ENCODE peak calls at places on chromosome 14, in ten cellular contexts. One of them, this sample, is unnamed. For H3K36me3 and H3K4me1, the result is how much of the 10 kb centered on the place peaks cover.

GRCh38 chr14:78157855-78158436 is 12.2 kb upstream of the NRXN3 start:
- DNase-seq in upper lobe of right lung: peak
- DNase-seq in fibroblast of lung: peak
- DNase-seq in psoas muscle: no peak
- DNase-seq in K562: peak
- DNase-seq in HepG2: peak
- DNase-seq in effector memory CD4-positive, alpha-beta T cell: no peak
- DNase-seq in uterus: no peak
- DNase-seq in OCI-LY7: peak
- DNase-seq in Panc1: no peak
- DNase-seq in this sample: no peak

GRCh38 chr14:94021001-94021400 is 5.1 kb upstream of the OTUB2 start:
- DNase-seq in OCI-LY7: no peak
- DNase-seq in uterus: no peak
- DNase-seq in fibroblast of lung: peak
- DNase-seq in K562: no peak
- DNase-seq in psoas muscle: peak
- DNase-seq in HepG2: peak
- DNase-seq in Panc1: no peak
- DNase-seq in upper lobe of right lung: no peak
- DNase-seq in effector memory CD4-positive, alpha-beta T cell: no peak
- DNase-seq in this sample: no peak

GRCh38 chr14:93332032-93332852 is 594 bp downstream of the BTBD7 start:
- DNase-seq in OCI-LY7: peak
- DNase-seq in Panc1: no peak
- DNase-seq in psoas muscle: peak
- DNase-seq in upper lobe of right lung: peak
- DNase-seq in K562: peak
- DNase-seq in effector memory CD4-positive, alpha-beta T cell: no peak
- DNase-seq in uterus: peak
- DNase-seq in HepG2: peak
- DNase-seq in fibroblast of lung: peak
- DNase-seq in this sample: peak

GRCh38 chr14:99907761-99908652 is 114.8 kb downstream of the EML1 start:
- DNase-seq in upper lobe of right lung: no peak
- DNase-seq in HepG2: no peak
- DNase-seq in uterus: no peak
- DNase-seq in K562: no peak
- DNase-seq in fibroblast of lung: no peak
- DNase-seq in psoas muscle: no peak
- DNase-seq in effector memory CD4-positive, alpha-beta T cell: no peak
- DNase-seq in OCI-LY7: no peak
- DNase-seq in Panc1: no peak
- DNase-seq in this sample: no peak

GRCh38 chr14:79496701-79497100 is 714.6 kb downstream of the DIO2 start:
- DNase-seq in uterus: no peak
- DNase-seq in effector memory CD4-positive, alpha-beta T cell: no peak
- DNase-seq in HepG2: no peak
- DNase-seq in psoas muscle: no peak
- DNase-seq in Panc1: no peak
- DNase-seq in upper lobe of right lung: no peak
- DNase-seq in OCI-LY7: no peak
- DNase-seq in fibroblast of lung: peak
- DNase-seq in K562: no peak
- DNase-seq in this sample: no peak

GRCh38 chr14:40093800-40094199 is 661.6 kb upstream of the FBXO33 start:
- DNase-seq in psoas muscle: no peak
- DNase-seq in HepG2: no peak
- DNase-seq in Panc1: no peak
- DNase-seq in OCI-LY7: no peak
- DNase-seq in upper lobe of right lung: no peak
- DNase-seq in uterus: no peak
- DNase-seq in fibroblast of lung: peak
- DNase-seq in effector memory CD4-positive, alpha-beta T cell: no peak
- DNase-seq in K562: no peak
- DNase-seq in this sample: no peak

GRCh38 chr14:21070083-21070609 is at the start of gene ARHGEF40:
- DNase-seq in uterus: peak
- DNase-seq in effector memory CD4-positive, alpha-beta T cell: peak
- DNase-seq in Panc1: no peak
- DNase-seq in fibroblast of lung: peak
- DNase-seq in K562: peak
- DNase-seq in upper lobe of right lung: peak
- DNase-seq in HepG2: no peak
- DNase-seq in psoas muscle: peak
- DNase-seq in OCI-LY7: peak
- DNase-seq in this sample: no peak

GRCh38 chr14:69605761-69606160 is 5.6 kb upstream of the SUSD6 start:
- DNase-seq in psoas muscle: no peak
- DNase-seq in K562: no peak
- DNase-seq in effector memory CD4-positive, alpha-beta T cell: no peak
- DNase-seq in upper lobe of right lung: no peak
- DNase-seq in fibroblast of lung: no peak
- DNase-seq in OCI-LY7: no peak
- DNase-seq in Panc1: no peak
- DNase-seq in uterus: no peak
- DNase-seq in HepG2: no peak
- DNase-seq in this sample: no peak

GRCh38 chr14:54834727-54835126 is 67.9 kb downstream of the GCH1 start:
- DNase-seq in upper lobe of right lung: no peak
- DNase-seq in uterus: no peak
- DNase-seq in fibroblast of lung: no peak
- DNase-seq in K562: no peak
- DNase-seq in effector memory CD4-positive, alpha-beta T cell: no peak
- DNase-seq in psoas muscle: no peak
- DNase-seq in OCI-LY7: no peak
- DNase-seq in HepG2: no peak
- DNase-seq in Panc1: no peak
- DNase-seq in this sample: no peak

GRCh38 chr14:54839681-54840080 is 62.9 kb downstream of the GCH1 start:
- DNase-seq in K562: no peak
- DNase-seq in HepG2: peak
- DNase-seq in fibroblast of lung: peak
- DNase-seq in effector memory CD4-positive, alpha-beta T cell: no peak
- DNase-seq in Panc1: no peak
- DNase-seq in psoas muscle: peak
- DNase-seq in upper lobe of right lung: no peak
- DNase-seq in OCI-LY7: no peak
- DNase-seq in uterus: peak
- DNase-seq in this sample: no peak

GRCh38 chr14:54837508-54838149 is 65.0 kb downstream of the GCH1 start:
- DNase-seq in uterus: no peak
- DNase-seq in fibroblast of lung: no peak
- DNase-seq in psoas muscle: no peak
- DNase-seq in upper lobe of right lung: no peak
- DNase-seq in OCI-LY7: no peak
- DNase-seq in effector memory CD4-positive, alpha-beta T cell: no peak
- DNase-seq in K562: no peak
- DNase-seq in Panc1: no peak
- DNase-seq in HepG2: peak
- DNase-seq in this sample: no peak

GRCh38 chr14:54838931-54839512 is 63.6 kb downstream of the GCH1 start:
- DNase-seq in effector memory CD4-positive, alpha-beta T cell: no peak
- DNase-seq in upper lobe of right lung: no peak
- DNase-seq in K562: no peak
- DNase-seq in psoas muscle: no peak
- DNase-seq in uterus: no peak
- DNase-seq in fibroblast of lung: no peak
- DNase-seq in Panc1: no peak
- DNase-seq in HepG2: no peak
- DNase-seq in OCI-LY7: no peak
- DNase-seq in this sample: no peak

GRCh38 chr14:54836231-54836630 is 66.4 kb downstream of the GCH1 start:
- DNase-seq in OCI-LY7: no peak
- DNase-seq in HepG2: no peak
- DNase-seq in effector memory CD4-positive, alpha-beta T cell: no peak
- DNase-seq in psoas muscle: no peak
- DNase-seq in K562: no peak
- DNase-seq in uterus: no peak
- DNase-seq in fibroblast of lung: no peak
- DNase-seq in upper lobe of right lung: no peak
- DNase-seq in Panc1: no peak
- DNase-seq in this sample: no peak
- H3K36me3 ChIP-seq in OCI-LY7: under half
- H3K36me3 ChIP-seq in HepG2: under half
- H3K36me3 ChIP-seq in effector memory CD4-positive, alpha-beta T cell: under half
- H3K36me3 ChIP-seq in psoas muscle: under half
- H3K36me3 ChIP-seq in K562: under half
- H3K36me3 ChIP-seq in uterus: under half
- H3K36me3 ChIP-seq in fibroblast of lung: under half
- H3K36me3 ChIP-seq in upper lobe of right lung: under half
- H3K36me3 ChIP-seq in Panc1: under half
- H3K36me3 ChIP-seq in this sample: under half

GRCh38 chr14:30995674-30996073 is 29.8 kb upstream of the AP4S1 start:
- DNase-seq in effector memory CD4-positive, alpha-beta T cell: no peak
- DNase-seq in uterus: no peak
- DNase-seq in psoas muscle: no peak
- DNase-seq in upper lobe of right lung: no peak
- DNase-seq in fibroblast of lung: no peak
- DNase-seq in K562: no peak
- DNase-seq in HepG2: no peak
- DNase-seq in OCI-LY7: no peak
- DNase-seq in Panc1: no peak
- DNase-seq in this sample: no peak
- H3K27ac ChIP-seq in effector memory CD4-positive, alpha-beta T cell: no peak
- H3K27ac ChIP-seq in uterus: no peak
- H3K27ac ChIP-seq in psoas muscle: peak
- H3K27ac ChIP-seq in upper lobe of right lung: no peak
- H3K27ac ChIP-seq in fibroblast of lung: no peak
- H3K27ac ChIP-seq in K562: peak
- H3K27ac ChIP-seq in HepG2: no peak
- H3K27ac ChIP-seq in OCI-LY7: no peak
- H3K27ac ChIP-seq in Panc1: no peak
- H3K27ac ChIP-seq in this sample: no peak

GRCh38 chr14:95248422-95248821 is 71.3 kb downstream of the CLMN start:
- DNase-seq in upper lobe of right lung: no peak
- DNase-seq in K562: no peak
- DNase-seq in Panc1: no peak
- DNase-seq in HepG2: no peak
- DNase-seq in effector memory CD4-positive, alpha-beta T cell: no peak
- DNase-seq in uterus: no peak
- DNase-seq in psoas muscle: no peak
- DNase-seq in OCI-LY7: no peak
- DNase-seq in fibroblast of lung: peak
- DNase-seq in this sample: no peak

GRCh38 chr14:95250126-95250824 is 69.4 kb downstream of the CLMN start:
- DNase-seq in Panc1: no peak
- DNase-seq in psoas muscle: no peak
- DNase-seq in uterus: no peak
- DNase-seq in HepG2: no peak
- DNase-seq in OCI-LY7: peak
- DNase-seq in fibroblast of lung: no peak
- DNase-seq in effector memory CD4-positive, alpha-beta T cell: no peak
- DNase-seq in K562: no peak
- DNase-seq in upper lobe of right lung: no peak
- DNase-seq in this sample: no peak

GRCh38 chr14:95253039-95253620 is 66.6 kb downstream of the CLMN start:
- DNase-seq in OCI-LY7: no peak
- DNase-seq in uterus: no peak
- DNase-seq in effector memory CD4-positive, alpha-beta T cell: no peak
- DNase-seq in K562: no peak
- DNase-seq in fibroblast of lung: no peak
- DNase-seq in Panc1: no peak
- DNase-seq in upper lobe of right lung: no peak
- DNase-seq in psoas muscle: no peak
- DNase-seq in HepG2: no peak
- DNase-seq in this sample: no peak

GRCh38 chr14:95252219-95252618 is 67.5 kb downstream of the CLMN start:
- DNase-seq in psoas muscle: no peak
- DNase-seq in uterus: no peak
- DNase-seq in fibroblast of lung: no peak
- DNase-seq in K562: no peak
- DNase-seq in effector memory CD4-positive, alpha-beta T cell: no peak
- DNase-seq in OCI-LY7: no peak
- DNase-seq in upper lobe of right lung: no peak
- DNase-seq in HepG2: no peak
- DNase-seq in Panc1: no peak
- DNase-seq in this sample: no peak

GRCh38 chr14:95250936-95251335 is 68.8 kb downstream of the CLMN start:
- DNase-seq in K562: no peak
- DNase-seq in fibroblast of lung: no peak
- DNase-seq in Panc1: no peak
- DNase-seq in psoas muscle: no peak
- DNase-seq in uterus: no peak
- DNase-seq in upper lobe of right lung: no peak
- DNase-seq in OCI-LY7: no peak
- DNase-seq in effector memory CD4-positive, alpha-beta T cell: no peak
- DNase-seq in HepG2: no peak
- DNase-seq in this sample: no peak
- H3K4me1 ChIP-seq in K562: under half
- H3K4me1 ChIP-seq in fibroblast of lung: under half
- H3K4me1 ChIP-seq in Panc1: under half
- H3K4me1 ChIP-seq in psoas muscle: under half
- H3K4me1 ChIP-seq in uterus: under half
- H3K4me1 ChIP-seq in upper lobe of right lung: under half
- H3K4me1 ChIP-seq in OCI-LY7: under half
- H3K4me1 ChIP-seq in effector memory CD4-positive, alpha-beta T cell: under half
- H3K4me1 ChIP-seq in HepG2: under half
- H3K4me1 ChIP-seq in this sample: under half

GRCh38 chr14:22875748-22876319 is 4.3 kb downstream of the LRP10 start:
- DNase-seq in Panc1: no peak
- DNase-seq in OCI-LY7: no peak
- DNase-seq in uterus: no peak
- DNase-seq in psoas muscle: no peak
- DNase-seq in K562: no peak
- DNase-seq in fibroblast of lung: no peak
- DNase-seq in HepG2: no peak
- DNase-seq in effector memory CD4-positive, alpha-beta T cell: no peak
- DNase-seq in upper lobe of right lung: no peak
- DNase-seq in this sample: no peak

GRCh38 chr14:22877000-22877501 is 5.5 kb downstream of the LRP10 start:
- DNase-seq in OCI-LY7: no peak
- DNase-seq in upper lobe of right lung: no peak
- DNase-seq in effector memory CD4-positive, alpha-beta T cell: no peak
- DNase-seq in HepG2: no peak
- DNase-seq in uterus: no peak
- DNase-seq in K562: no peak
- DNase-seq in fibroblast of lung: no peak
- DNase-seq in Panc1: no peak
- DNase-seq in psoas muscle: no peak
- DNase-seq in this sample: no peak

GRCh38 chr14:22875003-22875747 is 3.6 kb downstream of the LRP10 start:
- DNase-seq in K562: no peak
- DNase-seq in OCI-LY7: no peak
- DNase-seq in HepG2: no peak
- DNase-seq in fibroblast of lung: no peak
- DNase-seq in Panc1: no peak
- DNase-seq in psoas muscle: no peak
- DNase-seq in effector memory CD4-positive, alpha-beta T cell: no peak
- DNase-seq in uterus: no peak
- DNase-seq in upper lobe of right lung: no peak
- DNase-seq in this sample: no peak

GRCh38 chr14:22882064-22882463 is 958 bp upstream of the REM2 start:
- DNase-seq in OCI-LY7: no peak
- DNase-seq in fibroblast of lung: no peak
- DNase-seq in effector memory CD4-positive, alpha-beta T cell: no peak
- DNase-seq in Panc1: no peak
- DNase-seq in psoas muscle: no peak
- DNase-seq in uterus: no peak
- DNase-seq in HepG2: no peak
- DNase-seq in upper lobe of right lung: no peak
- DNase-seq in K562: no peak
- DNase-seq in this sample: no peak

DNA sequence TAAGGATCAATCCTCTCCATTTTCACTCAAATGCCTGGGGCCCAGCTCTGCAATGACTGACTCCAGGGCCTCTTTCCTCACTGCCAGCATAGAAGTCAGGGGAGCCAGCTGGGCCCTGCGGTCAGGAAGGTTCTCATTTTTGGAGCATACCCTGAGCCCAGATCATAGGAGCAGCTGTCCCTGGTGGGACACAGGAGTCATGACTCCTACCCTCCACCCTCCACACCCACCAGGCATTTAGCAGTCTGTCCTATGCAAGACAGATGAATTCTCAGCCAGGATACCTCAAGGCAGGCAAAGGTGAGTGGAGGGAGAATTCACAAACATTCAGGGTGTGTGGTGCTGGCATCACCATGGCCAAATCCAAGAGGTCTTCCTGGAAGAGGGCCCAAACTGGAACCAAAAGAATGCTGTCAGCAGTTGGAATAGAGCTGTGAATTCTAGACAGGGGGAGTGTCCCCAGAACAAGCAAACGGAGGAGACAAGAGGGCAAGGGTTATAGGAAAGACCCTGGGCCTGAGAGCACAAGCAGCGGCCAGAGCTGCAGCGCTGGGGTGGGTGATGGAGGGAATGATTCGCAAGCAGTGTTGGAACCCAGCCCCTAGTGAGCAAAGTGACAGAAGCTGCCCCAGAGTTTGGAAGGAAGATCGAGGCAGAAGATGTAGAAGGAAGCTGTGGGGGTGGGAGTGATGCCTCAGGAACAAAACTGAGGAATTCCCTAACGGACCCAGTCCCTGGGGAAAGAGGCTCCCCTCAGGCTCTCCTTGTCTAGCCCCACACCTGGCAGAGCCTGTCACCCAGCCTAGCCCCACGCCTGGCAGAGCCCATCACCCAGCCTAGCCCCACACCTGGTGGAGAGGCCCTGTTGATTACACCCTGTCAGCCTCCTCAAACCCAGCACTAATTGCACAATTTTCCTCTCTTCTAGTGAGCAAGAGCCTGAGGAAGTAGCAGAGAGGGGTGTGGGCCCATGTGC is 4.5 kb upstream of the REM2 start:
- DNase-seq in Panc1: no peak
- DNase-seq in fibroblast of lung: no peak
- DNase-seq in psoas muscle: no peak
- DNase-seq in HepG2: no peak
- DNase-seq in upper lobe of right lung: no peak
- DNase-seq in uterus: no peak
- DNase-seq in K562: no peak
- DNase-seq in OCI-LY7: no peak
- DNase-seq in effector memory CD4-positive, alpha-beta T cell: no peak
- DNase-seq in this sample: no peak
- H3K36me3 ChIP-seq in Panc1: under half
- H3K36me3 ChIP-seq in fibroblast of lung: under half
- H3K36me3 ChIP-seq in psoas muscle: under half
- H3K36me3 ChIP-seq in HepG2: under half
- H3K36me3 ChIP-seq in upper lobe of right lung: half or more
- H3K36me3 ChIP-seq in uterus: under half
- H3K36me3 ChIP-seq in K562: under half
- H3K36me3 ChIP-seq in OCI-LY7: half or more
- H3K36me3 ChIP-seq in effector memory CD4-positive, alpha-beta T cell: half or more
- H3K36me3 ChIP-seq in this sample: under half